ENCODE peak calls at places on chromosomes 2 and 18, in nine cellular contexts. E is CD4-positive, alpha-beta memory T cell; K is SK-N-MC; U is lower lobe of right lung; D is effector memory CD4-positive, alpha-beta T cell; Q is prostate gland; T is mucosa of descending colon; F is right lobe of liver; M is A549. R is an unnamed sample.
A peak's percentile ranks its signal among the peaks of the same experiment; 100 is the strongest.

GRCh38 chr18:77054288-77054605 is 78.3 kb downstream of the MBP start:
- DNase-seq in E (no peak), K (no peak), U (no peak), D (no peak), Q (no peak), T (no peak), F (no peak), M (no peak), R (peak; percentile 64)

GRCh38 chr2:215577356-215577755 is 141.5 kb upstream of the FN1 start:
- DNase-seq in E (no peak), K (no peak), U (no peak), D (no peak), Q (no peak), T (no peak), F (no peak), M (peak; percentile 11), R (no peak)

GRCh38 chr2:191930205-191930604 is 83.3 kb upstream of the CAVIN2 start:
- DNase-seq in E (no peak), K (no peak), U (no peak), D (no peak), Q (no peak), T (no peak), F (no peak), M (no peak), R (no peak)

GRCh38 chr18:5571592-5571991 is 27.8 kb upstream of the EPB41L3 start:
- DNase-seq in E (no peak), K (no peak), U (no peak), D (no peak), Q (no peak), T (no peak), F (no peak), M (no peak), R (no peak)

GRCh38 chr2:62489162-62489561 is 16.8 kb downstream of the TMEM17 start:
- DNase-seq in E (no peak), K (no peak), U (no peak), D (no peak), Q (no peak), T (no peak), F (no peak), M (no peak), R (no peak)

GRCh38 chr2:230434677-230435324 is 18.8 kb downstream of the SP100 start:
- DNase-seq in E (no peak), K (no peak), U (no peak), D (no peak), Q (no peak), T (no peak), F (no peak), M (no peak), R (no peak)

GRCh38 chr2:8412586-8412985 is 269.3 kb upstream of the ID2 start:
- DNase-seq in E (no peak), K (peak; percentile 62), U (no peak), D (no peak), Q (no peak), T (no peak), F (no peak), M (no peak), R (peak; percentile 89)

GRCh38 chr2:229268626-229269025 is 2.5 kb downstream of the PID1 start:
- DNase-seq in E (no peak), K (no peak), U (no peak), D (no peak), Q (no peak), T (no peak), F (no peak), M (peak; percentile 7), R (no peak)

GRCh38 chr2:239625913-239626734 is 225.3 kb upstream of the HDAC4 start:
- DNase-seq in E (peak; percentile 38), K (no peak), U (no peak), D (no peak), Q (no peak), T (no peak), F (no peak), M (no peak), R (no peak)

GRCh38 chr2:202693503-202693902 is 58.7 kb downstream of the FAM117B start:
- DNase-seq in E (no peak), K (no peak), U (no peak), D (no peak), Q (no peak), T (no peak), F (no peak), M (no peak), R (no peak)

GRCh38 chr2:74092236-74092635 is 55.5 kb downstream of the BOLA3 start:
- DNase-seq in E (no peak), K (no peak), U (no peak), D (no peak), Q (no peak), T (no peak), F (no peak), M (no peak), R (no peak)

GRCh38 chr2:128660836-128661235 is 342.2 kb upstream of the HS6ST1 start:
- DNase-seq in E (no peak), K (no peak), U (no peak), D (no peak), Q (no peak), T (no peak), F (no peak), M (no peak), R (no peak)

GRCh38 chr2:99940963-99941362 is 201.4 kb downstream of the AFF3 start:
- DNase-seq in E (no peak), K (no peak), U (no peak), D (no peak), Q (no peak), T (no peak), F (peak; percentile 84), M (no peak), R (peak; percentile 43)

GRCh38 chr2:23615216-23616020 is 230.4 kb downstream of the KLHL29 start:
- DNase-seq in E (no peak), K (no peak), U (peak; percentile 26), D (no peak), Q (no peak), T (no peak), F (peak; percentile 32), M (no peak), R (peak; percentile 40)

GRCh38 chr2:156797832-156798231 is 361.7 kb downstream of the GPD2 start:
- DNase-seq in E (no peak), K (no peak), U (no peak), D (no peak), Q (no peak), T (no peak), F (no peak), M (no peak), R (no peak)

GRCh38 chr2:183179156-183179555 is 54.9 kb downstream of the NUP35 start:
- DNase-seq in E (no peak), K (no peak), U (no peak), D (no peak), Q (no peak), T (no peak), F (no peak), M (no peak), R (no peak)

DNA sequence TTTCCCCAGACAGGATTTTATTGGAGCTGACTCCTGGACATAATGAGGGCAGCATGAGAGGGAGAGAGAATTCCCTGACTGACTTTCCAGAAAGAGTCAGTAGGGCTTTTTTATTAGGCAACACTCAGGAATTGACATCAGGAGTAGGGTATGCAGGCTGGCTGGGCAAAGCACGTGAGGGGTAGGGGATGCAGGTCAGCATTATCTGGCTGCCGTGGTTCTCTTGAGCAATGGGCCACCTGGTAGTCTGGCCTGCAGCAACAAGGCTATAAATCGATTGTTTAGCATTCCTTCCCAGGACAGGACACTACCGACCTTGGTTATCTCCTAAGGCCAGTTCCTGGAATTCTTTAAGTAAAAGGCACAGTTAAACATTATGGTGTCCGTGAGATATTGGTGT is 160.8 kb upstream of the AGAP1 start:
- DNase-seq in E (no peak), K (no peak), U (no peak), D (no peak), Q (no peak), T (no peak), F (no peak), M (peak; percentile 73), R (no peak)
- H3K4me3 ChIP-seq in E (no peak overlapping the region), K (no peak overlapping the region), U (no peak overlapping the region), D (no peak overlapping the region), Q (no peak overlapping the region), T (no peak overlapping the region), F (no peak overlapping the region), M (no peak overlapping the region), R (no peak overlapping the region)

GRCh38 chr2:96681540-96681939 is 39.0 kb downstream of the FER1L5 start:
- DNase-seq in E (no peak), K (no peak), U (no peak), D (no peak), Q (no peak), T (no peak), F (no peak), M (no peak), R (no peak)

GRCh38 chr2:96683972-96684820 is 41.6 kb downstream of the FER1L5 start:
- DNase-seq in E (no peak), K (no peak), U (no peak), D (no peak), Q (no peak), T (peak; percentile 5), F (no peak), M (no peak), R (no peak)

GRCh38 chr2:96683307-96683706 is 40.7 kb downstream of the FER1L5 start:
- DNase-seq in E (no peak), K (no peak), U (no peak), D (no peak), Q (no peak), T (no peak), F (no peak), M (no peak), R (no peak)

GRCh38 chr2:96680561-96681141 is 38.1 kb downstream of the FER1L5 start:
- DNase-seq in E (no peak), K (no peak), U (no peak), D (no peak), Q (no peak), T (peak; percentile 15), F (no peak), M (no peak), R (no peak)

GRCh38 chr2:96679843-96680242 is 37.3 kb downstream of the FER1L5 start:
- DNase-seq in E (no peak), K (no peak), U (no peak), D (no peak), Q (peak; percentile 45), T (peak; percentile 10), F (no peak), M (no peak), R (no peak)
- H3K9me3 ChIP-seq in E (no peaks in the 10 kb centered on the region), K (no peaks in the 10 kb centered on the region), U (no peaks in the 10 kb centered on the region), D (no peaks in the 10 kb centered on the region), Q (no peaks in the 10 kb centered on the region), T (no peaks in the 10 kb centered on the region), F (no peaks in the 10 kb centered on the region), M (no peaks in the 10 kb centered on the region), R (no peaks in the 10 kb centered on the region)

DNA sequence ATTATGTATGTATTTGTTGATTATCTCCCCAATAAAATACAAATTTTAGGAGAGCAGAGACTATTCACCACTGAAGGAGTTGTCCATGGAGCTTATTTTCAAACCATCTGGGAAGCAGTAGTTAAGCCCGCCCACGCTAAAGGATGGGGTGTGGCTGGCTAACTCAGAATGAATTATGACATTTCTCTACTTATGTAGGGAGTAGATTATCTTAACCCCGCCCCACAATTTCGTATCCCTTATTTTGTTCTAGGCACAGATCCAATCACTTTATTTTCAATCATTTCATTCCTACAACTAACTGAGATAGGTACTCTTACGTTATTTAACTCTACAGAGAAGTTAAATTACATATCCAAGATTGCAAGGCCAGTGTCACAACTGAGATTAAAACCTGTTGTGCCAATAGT is 1.4 kb upstream of the LAPTM4A start:
- DNase-seq in E (no peak), K (peak; percentile 74), U (peak; percentile 86), D (no peak), Q (peak; percentile 33), T (peak; percentile 91), F (no peak), M (peak; percentile 81), R (peak; percentile 81)
- H3K4me3 ChIP-seq in E (no peak overlapping the region), K (peak overlapping the region; percentile 85), U (peak overlapping the region; percentile 72), D (no peak overlapping the region), Q (peak overlapping the region; percentile 87), T (no peak overlapping the region), F (peak overlapping the region; percentile 70), M (peak overlapping the region; percentile 63), R (peak overlapping the region; percentile 65)

GRCh38 chr2:176151199-176152099 is at the start of gene HOXD4:
- DNase-seq in E (no peak), K (no peak), U (no peak), D (no peak), Q (no peak), T (no peak), F (no peak), M (no peak), R (no peak)
- H3K9me3 ChIP-seq in E (no peaks in the 10 kb centered on the region), K (no peaks in the 10 kb centered on the region), U (no peaks in the 10 kb centered on the region), D (no peaks in the 10 kb centered on the region), Q (no peaks in the 10 kb centered on the region), T (no peaks in the 10 kb centered on the region), F (no peaks in the 10 kb centered on the region), M (no peaks in the 10 kb centered on the region), R (no peaks in the 10 kb centered on the region)